ENCODE peak calls at places on chromosome 15, in five cellular contexts. O, Q, P, T and L are unnamed samples.
A peak's percentile ranks its signal among the peaks of the same experiment; 100 is the strongest.

GRCh38 chr15:39488498-39488897 is 92.4 kb upstream of the THBS1 start:
- DNase-seq in O (no peak), Q (peak; percentile 50), P (no peak), T (no peak), L (no peak)

GRCh38 chr15:76844096-76844495 is 61.0 kb downstream of the SCAPER start:
- DNase-seq in O (no peak), Q (no peak), P (no peak), T (no peak), L (no peak)

GRCh38 chr15:58232273-58233065 is 94.3 kb downstream of the AQP9 start:
- DNase-seq in O (no peak), Q (no peak), P (no peak), T (no peak), L (no peak)

GRCh38 chr15:65576669-65577068 is 34.3 kb downstream of the INTS14 start:
- DNase-seq in O (no peak), Q (no peak), P (no peak), T (no peak), L (no peak)

GRCh38 chr15:87816811-87817210 is 439.7 kb downstream of the NTRK3 start:
- DNase-seq in O (no peak), Q (no peak), P (no peak), T (peak; percentile 55), L (no peak)

GRCh38 chr15:95883064-95883463 is 447.4 kb upstream of the NR2F2 start:
- DNase-seq in O (no peak), Q (no peak), P (no peak), T (no peak), L (no peak)

GRCh38 chr15:61480863-61481262 is 251.8 kb upstream of the RORA start:
- DNase-seq in O (no peak), Q (no peak), P (no peak), T (no peak), L (no peak)

GRCh38 chr15:43974852-43975251 is 148.1 kb downstream of the WDR76 start:
- DNase-seq in O (no peak), Q (peak; percentile 5), P (no peak), T (no peak), L (no peak)

GRCh38 chr15:31471731-31472430 is 145.2 kb downstream of the KLF13 start:
- DNase-seq in O (no peak), Q (no peak), P (no peak), T (no peak), L (no peak)

GRCh38 chr15:50418041-50418583 is 6.1 kb upstream of the USP8 start:
- DNase-seq in O (no peak), Q (no peak), P (peak; percentile 29), T (no peak), L (no peak)

GRCh38 chr15:68791431-68792283 is 29.0 kb downstream of the ANP32A start:
- DNase-seq in O (no peak), Q (no peak), P (peak; percentile 88), T (no peak), L (peak; percentile 65)

GRCh38 chr15:44094776-44095175 is 100.3 kb downstream of the FRMD5 start:
- DNase-seq in O (no peak), Q (no peak), P (no peak), T (no peak), L (no peak)

GRCh38 chr15:51307811-51308210 is 30.6 kb downstream of the CYP19A1 start:
- DNase-seq in O (no peak), Q (no peak), P (no peak), T (no peak), L (no peak)

GRCh38 chr15:76333720-76334437 is 2.7 kb upstream of the ISL2 start:
- DNase-seq in O (no peak), Q (no peak), P (no peak), T (peak; percentile 80), L (no peak)

GRCh38 chr15:55884223-55884622 is 109.2 kb downstream of the NEDD4 start:
- DNase-seq in O (no peak), Q (peak; percentile 8), P (no peak), T (no peak), L (no peak)

GRCh38 chr15:77909131-77909940 is 168.2 kb downstream of the TBC1D2B start:
- DNase-seq in O (no peak), Q (no peak), P (no peak), T (no peak), L (no peak)

GRCh38 chr15:26864664-26865191 is 2.1 kb upstream of the GABRA5 start:
- DNase-seq in O (no peak), Q (peak; percentile 11), P (peak; percentile 11), T (peak; percentile 74), L (no peak)

GRCh38 chr15:59686389-59686788 is 2.7 kb downstream of the BNIP2 start:
- DNase-seq in O (no peak), Q (no peak), P (no peak), T (no peak), L (no peak)

GRCh38 chr15:100476805-100477204 is 51.9 kb downstream of the CERS3 start:
- DNase-seq in O (no peak), Q (no peak), P (no peak), T (no peak), L (no peak)

GRCh38 chr15:100468265-100468664 is 60.5 kb downstream of the CERS3 start:
- DNase-seq in O (peak; percentile 41), Q (no peak), P (no peak), T (no peak), L (no peak)

GRCh38 chr15:100466073-100466472 is 62.7 kb downstream of the CERS3 start:
- DNase-seq in O (no peak), Q (no peak), P (no peak), T (no peak), L (no peak)

DNA sequence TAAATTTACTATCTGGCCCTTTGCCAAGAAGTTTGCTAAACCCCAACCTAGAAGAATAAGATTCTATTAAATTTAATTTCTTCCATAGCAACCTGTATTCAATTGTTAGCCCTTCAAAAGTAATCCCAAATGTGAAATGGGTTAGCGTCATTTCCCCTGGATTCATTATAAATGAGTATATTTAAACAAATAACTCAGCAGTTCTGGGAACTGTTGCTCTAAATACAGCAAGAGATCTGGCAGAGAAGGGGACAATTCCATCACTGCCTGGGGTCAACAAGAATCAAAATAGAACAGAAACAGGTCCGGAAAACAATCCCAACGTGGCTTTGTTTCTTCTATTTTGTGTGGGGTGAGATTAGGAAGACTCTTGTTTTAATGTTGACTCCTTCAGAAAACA is 56.7 kb downstream of the CERS3 start:
- DNase-seq in O (no peak), Q (no peak), P (no peak), T (no peak), L (no peak)
- TF ChIP-seq CTCF in O (no peak), Q (no peak), P (no peak), T (no peak), L (no peak)

GRCh38 chr15:41989573-41990242 is 17.4 kb upstream of the EHD4 start:
- DNase-seq in O (peak; percentile 78), Q (peak; percentile 87), P (peak; percentile 90), T (peak; percentile 73), L (peak; percentile 76)

GRCh38 chr15:41990243-41990605 is 17.9 kb upstream of the EHD4 start:
- DNase-seq in O (peak; percentile 8), Q (no peak), P (no peak), T (no peak), L (no peak)

GRCh38 chr15:41988896-41989572 is 16.7 kb upstream of the EHD4 start:
- DNase-seq in O (peak; percentile 18), Q (no peak), P (no peak), T (no peak), L (no peak)

GRCh38 chr15:41987246-41987924 is 15.0 kb upstream of the EHD4 start:
- DNase-seq in O (no peak), Q (no peak), P (no peak), T (no peak), L (no peak)

DNA sequence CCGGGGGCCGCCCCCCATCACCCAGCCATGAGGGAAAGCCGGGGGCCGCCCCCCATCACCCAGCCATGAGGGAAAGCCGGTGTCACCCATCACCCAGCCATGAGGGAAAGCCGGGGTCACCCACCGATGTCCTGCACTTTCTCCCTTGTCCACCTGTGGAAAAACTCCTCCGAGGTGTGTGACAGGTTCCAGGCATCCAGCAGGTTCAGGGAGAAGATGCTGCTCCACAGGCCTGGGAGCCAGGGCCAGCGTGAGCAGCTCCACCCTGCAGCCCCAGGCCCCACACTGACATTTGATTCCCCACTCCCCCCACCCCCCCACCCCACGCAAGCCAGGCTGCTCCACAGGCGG is 15.5 kb upstream of the EHD4 start:
- DNase-seq in O (no peak), Q (no peak), P (no peak), T (no peak), L (no peak)
- TF ChIP-seq CTCF in O (no peak), Q (no peak), P (no peak), T (no peak), L (no peak)

GRCh38 chr15:82046668-82047492 is 1.1 kb upstream of the MEX3B start:
- DNase-seq in O (peak; percentile 57), Q (peak; percentile 91), P (peak; percentile 93), T (peak; percentile 94), L (peak; percentile 78)

GRCh38 chr15:82045892-82046667 is at the start of gene MEX3B:
- DNase-seq in O (peak; percentile 84), Q (peak; percentile 98), P (peak; percentile 97), T (peak; percentile 98), L (peak; percentile 62)

GRCh38 chr15:82045179-82045891 is 483 bp downstream of the MEX3B start:
- DNase-seq in O (no peak), Q (peak; percentile 35), P (peak; percentile 37), T (peak; percentile 45), L (peak; percentile 17)

GRCh38 chr15:82048809-82049208 is 3.0 kb upstream of the MEX3B start:
- DNase-seq in O (no peak), Q (no peak), P (no peak), T (no peak), L (no peak)

DNA sequence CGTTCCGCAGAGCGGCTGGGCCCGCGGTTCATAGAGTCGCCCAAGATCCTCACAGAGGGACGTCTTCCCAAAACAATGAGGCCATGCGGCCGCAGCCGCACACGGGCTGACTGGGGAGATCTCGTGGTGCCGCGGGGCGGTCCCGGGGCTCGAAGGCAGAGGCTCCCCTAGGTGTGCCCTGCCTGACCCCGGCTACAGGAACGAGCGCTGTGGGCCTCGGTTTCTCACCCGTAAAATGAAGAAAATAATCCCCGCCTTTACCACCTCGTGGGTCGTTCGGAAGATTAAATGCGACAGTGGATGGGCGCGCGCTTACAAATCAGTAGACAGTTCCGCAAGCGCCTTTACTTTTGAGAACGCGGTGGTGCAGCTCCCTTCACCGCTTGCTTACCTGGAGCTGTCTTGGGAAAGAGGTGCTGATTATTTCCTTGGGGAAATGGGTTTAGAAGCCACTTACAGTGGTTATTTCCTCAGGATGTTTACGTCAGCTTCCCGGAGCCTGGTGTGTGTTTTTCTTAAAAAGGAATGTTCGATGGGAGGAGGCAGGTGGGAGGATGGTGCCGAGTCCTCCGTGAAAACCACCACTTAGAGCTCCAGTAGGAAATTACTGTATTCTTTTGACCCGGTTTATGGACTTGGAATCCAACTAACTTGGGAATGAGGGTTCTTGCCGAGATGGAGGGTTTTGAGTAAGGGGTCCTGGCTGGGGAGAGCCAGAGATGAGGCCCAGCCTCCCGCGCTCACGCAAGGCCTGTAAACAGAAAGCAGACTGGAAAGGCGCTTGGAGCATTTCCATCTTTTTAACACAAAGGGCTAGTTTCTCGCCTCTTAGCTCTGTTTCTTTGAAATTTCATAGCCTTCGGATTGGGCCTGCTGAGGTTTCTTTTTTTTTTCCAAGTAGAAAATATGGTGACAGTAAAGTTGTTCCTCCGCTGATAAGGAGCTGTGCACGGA is 2.0 kb upstream of the MEX3B start:
- DNase-seq in O (no peak), Q (peak; percentile 15), P (peak; percentile 21), T (peak; percentile 62), L (no peak)
- TF ChIP-seq CTCF in O (no peak), Q (peak; percentile 21), P (no peak), T (no peak), L (no peak)

DNA sequence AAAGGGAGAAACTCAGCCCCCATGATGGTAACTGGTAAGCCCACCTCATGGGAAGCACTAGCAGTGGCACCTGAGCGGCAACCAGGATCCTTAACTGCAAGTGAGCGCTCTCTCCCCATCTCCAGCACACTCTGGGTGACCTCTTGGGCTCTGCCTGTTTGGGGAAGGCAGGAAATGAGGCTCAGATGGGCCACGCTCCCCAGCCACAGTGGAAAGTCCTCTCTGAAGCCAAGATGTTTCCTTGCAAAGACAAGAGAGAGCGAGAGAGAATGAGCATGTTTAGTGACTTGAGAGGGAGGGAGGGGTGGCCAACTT is 289.0 kb downstream of the UACA start:
- DNase-seq in O (no peak), Q (peak; percentile 32), P (no peak), T (no peak), L (no peak)
- TF ChIP-seq CTCF in O (no peak), Q (no peak), P (no peak), T (no peak), L (no peak)